ENCODE peak calls at places on chromosomes 5 and 9, in five cellular contexts. Q is MM.1S, T is pancreas, F is dorsolateral prefrontal cortex, U is psoas muscle. B is an unnamed sample.

GRCh38 chr5:73344835-73345234 is 103.7 kb downstream of the FOXD1 start:
- DNase-seq in T (no peak), Q (no peak), U (no peak), F (no peak), B (no peak)

GRCh38 chr9:86337469-86338107 is 16.6 kb downstream of the TUT7 start:
- DNase-seq in F (no peak), Q (peak), U (no peak), T (no peak), B (no peak)

GRCh38 chr5:102453716-102454115 is 45.1 kb downstream of the SLCO6A1 start:
- DNase-seq in T (no peak), F (no peak), U (no peak), Q (peak), B (no peak)

GRCh38 chr9:92745881-92746280 is 18.8 kb downstream of the BICD2 start:
- DNase-seq in F (no peak), Q (no peak), U (no peak), T (no peak), B (no peak)

GRCh38 chr5:150081541-150082283 is 4.6 kb downstream of the CSF1R start:
- DNase-seq in Q (no peak), T (peak), U (peak), F (no peak), B (peak)

GRCh38 chr9:127931092-127931881 is 710 bp upstream of the PIP5KL1 start:
- DNase-seq in F (no peak), T (no peak), Q (peak), U (no peak), B (no peak)

GRCh38 chr9:36317766-36318165 is 59.5 kb upstream of the GNE start:
- DNase-seq in U (no peak), F (no peak), T (peak), Q (no peak), B (no peak)

GRCh38 chr9:93826905-93827544 is 128.1 kb downstream of the BARX1 start:
- DNase-seq in Q (no peak), F (no peak), T (peak), U (peak), B (no peak)

GRCh38 chr5:38670878-38671277 is 114.4 kb upstream of the LIFR start:
- DNase-seq in T (no peak), Q (no peak), F (peak), U (peak), B (no peak)

GRCh38 chr9:114059047-114059803 is 18.9 kb downstream of the AMBP start:
- DNase-seq in T (no peak), Q (no peak), U (no peak), F (no peak), B (no peak)

GRCh38 chr9:93679536-93680444 is 103.4 kb downstream of the PHF2 start:
- DNase-seq in U (peak), T (peak), Q (no peak), F (peak), B (no peak)

GRCh38 chr9:82260691-82261090 is 272.1 kb downstream of the SPATA31D1 start:
- DNase-seq in Q (no peak), U (no peak), T (no peak), F (no peak), B (no peak)

GRCh38 chr5:34452170-34452828 is 203.8 kb upstream of the RAI14 start:
- DNase-seq in Q (no peak), T (no peak), U (no peak), F (no peak), B (no peak)

GRCh38 chr9:1048853-1049252 is 1.3 kb upstream of the DMRT2 start:
- DNase-seq in T (no peak), U (no peak), F (no peak), Q (no peak), B (no peak)

GRCh38 chr5:125327676-125328075 is 581.2 kb upstream of the ZNF608 start:
- DNase-seq in T (no peak), U (no peak), F (no peak), Q (peak), B (no peak)

GRCh38 chr9:110016340-110016739 is 191.6 kb downstream of the C9orf152 start:
- DNase-seq in F (no peak), U (no peak), T (no peak), Q (no peak), B (no peak)

GRCh38 chr5:159022178-159022556 is 77.5 kb downstream of the EBF1 start:
- DNase-seq in F (no peak), T (peak), Q (no peak), U (peak), B (no peak)

GRCh38 chr9:87711857-87712800 is 13.8 kb upstream of the CTSL start:
- DNase-seq in U (no peak), F (no peak), T (no peak), Q (no peak), B (no peak)

GRCh38 chr5:43627028-43627427 is 24.0 kb downstream of the NNT start:
- DNase-seq in T (no peak), U (peak), F (no peak), Q (peak), B (no peak)

GRCh38 chr5:88854769-88855168 is 28.2 kb downstream of the MEF2C start:
- DNase-seq in T (no peak), U (no peak), F (no peak), Q (no peak), B (no peak)

DNA sequence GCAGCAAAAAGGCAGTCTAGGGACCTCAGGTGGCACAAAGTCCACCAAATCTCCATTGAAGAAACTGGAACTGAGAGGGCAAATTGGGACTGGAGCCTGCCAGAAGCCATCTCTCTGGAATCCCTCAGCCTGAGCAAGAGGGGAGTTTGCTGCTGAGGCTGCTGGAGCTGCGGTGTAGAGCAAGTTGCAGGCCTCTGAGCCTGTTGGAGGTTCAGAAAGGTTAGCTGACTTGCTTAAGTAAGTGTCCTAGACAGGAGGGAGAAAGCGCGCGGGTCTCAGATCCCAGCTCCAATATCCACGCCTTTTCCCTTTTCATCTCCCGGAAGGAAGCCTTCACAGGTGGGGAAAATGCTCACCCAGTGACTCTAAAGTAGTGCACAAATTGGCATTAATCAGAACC is 1.4 kb upstream of the TGFBR1 start:
- DNase-seq in U (no peak), F (no peak), T (no peak), Q (no peak), B (no peak)
- H3K27ac ChIP-seq in U (peak), F (peak), T (peak), Q (no peak), B (no peak)

GRCh38 chr5:130365956-130366355 is 461.7 kb downstream of the CHSY3 start:
- DNase-seq in Q (no peak), T (no peak), U (no peak), F (no peak), B (no peak)
- H3K27ac ChIP-seq in Q (no peak), T (no peak), U (no peak), F (no peak), B (no peak)

GRCh38 chr5:172395483-172395882 is 58.8 kb downstream of the SH3PXD2B start:
- DNase-seq in Q (no peak), F (no peak), T (no peak), U (no peak), B (no peak)

GRCh38 chr5:172403191-172403794 is 51.0 kb downstream of the SH3PXD2B start:
- DNase-seq in U (peak), Q (no peak), F (peak), T (no peak), B (peak)

GRCh38 chr5:172402531-172403190 is 51.7 kb downstream of the SH3PXD2B start:
- DNase-seq in U (no peak), T (no peak), F (no peak), Q (no peak), B (peak)

GRCh38 chr5:172399826-172400225 is 54.5 kb downstream of the SH3PXD2B start:
- DNase-seq in Q (no peak), T (no peak), F (no peak), U (no peak), B (no peak)

GRCh38 chr5:172399336-172399735 is 55.0 kb downstream of the SH3PXD2B start:
- DNase-seq in F (no peak), Q (no peak), U (no peak), T (no peak), B (no peak)
- H3K27ac ChIP-seq in F (no peak), Q (no peak), U (no peak), T (no peak), B (no peak)

GRCh38 chr5:62653001-62653863 is 74.6 kb downstream of the LRRC70 start:
- DNase-seq in U (no peak), Q (no peak), F (no peak), T (no peak), B (peak)
- H3K27ac ChIP-seq in U (no peak), Q (no peak), F (no peak), T (no peak), B (no peak)

GRCh38 chr9:71514344-71514975 is 253.9 kb downstream of the CEMIP2 start:
- DNase-seq in Q (no peak), U (no peak), F (no peak), T (no peak), B (no peak)
- H3K27ac ChIP-seq in Q (no peak), U (no peak), F (peak), T (no peak), B (no peak)

GRCh38 chr9:137076636-137077009 is 694 bp upstream of the UAP1L1 start:
- DNase-seq in Q (no peak), T (no peak), U (no peak), F (no peak), B (no peak)

GRCh38 chr9:137073992-137074399 is 3.3 kb upstream of the UAP1L1 start:
- DNase-seq in F (no peak), T (no peak), Q (no peak), U (no peak), B (no peak)

GRCh38 chr9:137074657-137075274 is 2.6 kb upstream of the UAP1L1 start:
- DNase-seq in F (no peak), T (no peak), Q (no peak), U (no peak), B (no peak)

GRCh38 chr9:137077010-137077747 is at the start of gene UAP1L1:
- DNase-seq in Q (peak), T (peak), U (peak), F (peak), B (peak)

GRCh38 chr9:137075275-137075775 is 2.0 kb upstream of the UAP1L1 start:
- DNase-seq in F (no peak), Q (no peak), T (no peak), U (no peak), B (no peak)
- H3K27ac ChIP-seq in F (peak), Q (no peak), T (no peak), U (no peak), B (no peak)

DNA sequence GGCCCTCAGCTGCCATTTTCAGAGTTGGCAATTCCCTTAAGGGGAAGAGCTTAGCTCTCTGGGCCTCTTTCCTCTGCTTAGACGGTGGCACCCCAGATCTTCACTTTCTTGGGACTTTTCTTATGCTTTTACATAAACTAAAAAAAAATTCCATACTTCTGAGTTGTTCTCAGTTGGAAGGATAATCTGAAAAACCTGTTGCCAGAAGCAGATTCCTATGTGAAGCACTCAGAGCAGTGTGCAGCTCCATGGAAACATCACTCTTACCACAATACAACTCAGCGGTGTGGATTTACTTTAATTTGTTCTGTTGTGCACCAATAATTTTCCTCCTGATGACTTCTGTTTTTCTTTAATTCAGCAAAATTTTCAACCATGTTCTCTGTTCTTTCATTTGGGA is 44.1 kb upstream of the MROH2B start:
- DNase-seq in T (no peak), F (no peak), U (no peak), Q (no peak), B (no peak)
- H3K27ac ChIP-seq in T (no peak), F (no peak), U (no peak), Q (no peak), B (no peak)

DNA sequence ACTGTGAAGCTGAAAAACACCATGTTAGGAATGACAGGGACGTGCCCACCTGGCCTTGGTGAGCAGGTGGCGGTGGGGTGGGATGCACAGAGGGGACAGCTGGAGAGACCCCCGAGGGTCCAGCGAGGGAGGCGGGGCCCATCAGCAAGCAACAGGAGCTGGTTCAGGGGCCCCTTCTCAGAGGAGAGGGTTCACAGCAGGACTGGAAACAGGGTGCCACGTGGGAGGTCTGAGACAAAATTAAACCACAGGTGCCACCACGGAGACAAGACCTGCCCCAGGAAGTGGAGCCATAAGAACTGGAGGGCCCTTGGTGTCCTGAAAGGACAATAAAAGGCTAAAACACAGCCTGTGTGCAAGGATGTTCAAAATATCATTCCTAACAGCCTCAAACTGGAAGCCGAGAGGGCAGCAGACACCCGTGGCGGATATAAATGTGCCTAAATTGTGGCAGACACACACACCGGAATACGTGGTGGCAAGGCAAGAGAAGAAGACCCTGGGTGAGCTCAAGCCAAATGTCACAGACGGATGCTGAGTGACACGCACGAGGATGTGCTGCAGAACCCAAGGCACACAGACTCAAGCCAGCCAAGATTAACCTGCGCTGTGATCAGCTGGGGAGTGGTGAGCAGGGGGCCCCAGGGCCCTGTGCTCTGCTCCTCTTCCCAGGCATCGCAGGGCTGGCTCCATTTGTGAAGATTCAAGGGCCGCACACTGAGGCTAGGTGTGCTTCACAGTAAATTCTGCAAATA is 16.6 kb downstream of the SEMA4D start:
- DNase-seq in Q (no peak), F (no peak), U (no peak), T (no peak), B (no peak)
- H3K27ac ChIP-seq in Q (no peak), F (peak), U (peak), T (no peak), B (peak)

GRCh38 chr9:70924380-70924779 is 197.0 kb downstream of the TRPM3 start:
- DNase-seq in Q (no peak), T (no peak), U (no peak), F (no peak), B (no peak)
- H3K27ac ChIP-seq in Q (no peak), T (no peak), U (no peak), F (no peak), B (no peak)